ENCODE peak calls at places on chromosome 16, in four cellular contexts. H is SK-N-SH, Z is pancreas, P is K562. Q is an unnamed sample.

GRCh38 chr16:1002399-1003161 is 21.0 kb downstream of the SOX8 start:
- DNase-seq in P (peak; percentile 71), Z (no peak), H (no peak), Q (peak; percentile 9)

GRCh38 chr16:87806608-87807546 is 41.1 kb upstream of the KLHDC4 start:
- DNase-seq in P (peak; percentile 56), H (peak; percentile 86), Z (peak; percentile 70), Q (peak; percentile 61)

GRCh38 chr16:89375021-89375420 is 115.3 kb downstream of the ANKRD11 start:
- DNase-seq in H (no peak), P (no peak), Z (no peak), Q (peak; percentile 61)

GRCh38 chr16:66295761-66296546 is 70.5 kb upstream of the CDH5 start:
- DNase-seq in H (no peak), Z (peak; percentile 15), P (no peak), Q (no peak)

GRCh38 chr16:89828199-89828869 is at the start of gene SPIRE2:
- DNase-seq in P (peak; percentile 85), H (peak; percentile 95), Z (peak; percentile 87), Q (peak; percentile 64)

GRCh38 chr16:16033208-16033717 is 83.8 kb downstream of the ABCC1 start:
- DNase-seq in Z (no peak), H (no peak), P (peak; percentile 16), Q (peak; percentile 49)

GRCh38 chr16:3578610-3579551 is 1.7 kb upstream of the NLRC3 start:
- DNase-seq in P (no peak), H (no peak), Z (no peak), Q (peak; percentile 92)

GRCh38 chr16:88580371-88580770 is 10.2 kb downstream of the ZC3H18 start:
- DNase-seq in P (no peak), H (no peak), Z (no peak), Q (no peak)

GRCh38 chr16:14334366-14335105 is 263.4 kb downstream of the MRTFB start:
- DNase-seq in P (no peak), Z (no peak), H (no peak), Q (no peak)

GRCh38 chr16:27642753-27643152 is 92.8 kb downstream of the KATNIP start:
- DNase-seq in P (peak; percentile 57), H (no peak), Z (no peak), Q (peak; percentile 28)

GRCh38 chr16:22933173-22933572 is 119.2 kb downstream of the HS3ST2 start:
- DNase-seq in Z (no peak), P (no peak), H (no peak), Q (no peak)

GRCh38 chr16:56409195-56409594 is 16.1 kb downstream of the AMFR start:
- DNase-seq in P (no peak), Z (no peak), H (no peak), Q (no peak)

GRCh38 chr16:23145186-23145585 is 4.1 kb downstream of the USP31 start:
- DNase-seq in Z (no peak), H (no peak), P (no peak), Q (no peak)

GRCh38 chr16:70250748-70251650 is 741 bp downstream of the EXOSC6 start:
- DNase-seq in H (peak; percentile 76), Z (peak; percentile 71), P (peak; percentile 73), Q (peak; percentile 59)

GRCh38 chr16:371729-372521 is 1.6 kb upstream of the MRPL28 start:
- DNase-seq in Z (peak; percentile 57), H (no peak), P (no peak), Q (no peak)

GRCh38 chr16:29974291-29975133 is 844 bp downstream of the TAOK2 start:
- DNase-seq in H (peak; percentile 56), P (peak; percentile 49), Z (no peak), Q (peak; percentile 35)

GRCh38 chr16:424033-424622 is 1.3 kb upstream of the RAB11FIP3 start:
- DNase-seq in H (no peak), P (no peak), Z (no peak), Q (no peak)

GRCh38 chr16:27867122-27868110 is 196.1 kb downstream of the GSG1L start:
- DNase-seq in H (peak; percentile 92), P (peak; percentile 93), Z (no peak), Q (peak; percentile 83)

GRCh38 chr16:8885674-8886592 is 3.8 kb downstream of the LITAFD start:
- DNase-seq in H (peak; percentile 69), Z (peak; percentile 65), P (no peak), Q (no peak)

DNA sequence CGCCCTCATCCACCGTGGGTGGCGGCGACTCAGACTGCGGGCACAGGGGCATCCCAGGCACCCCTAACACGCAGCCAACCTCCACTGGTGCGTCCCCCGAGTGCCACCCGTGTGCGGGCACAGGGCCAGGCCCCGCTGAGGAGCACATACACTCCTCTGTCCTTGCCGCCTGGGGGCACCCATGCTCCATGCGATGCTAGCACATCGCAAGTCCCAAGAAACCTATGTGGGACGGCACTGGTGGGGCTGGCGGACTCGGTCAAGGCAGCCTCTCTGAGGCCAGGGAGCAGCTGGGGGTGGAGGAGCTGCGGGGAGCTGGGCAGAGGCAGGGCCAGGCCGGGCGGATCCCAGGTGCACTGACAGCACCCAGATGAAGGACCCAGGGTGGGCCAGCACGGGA is 4.0 kb downstream of the ZNF598 start:
- DNase-seq in H (no peak), P (no peak), Z (peak; percentile 65), Q (no peak)
- TF ChIP-seq CTCF in H (no peak), P (no peak), Z (no peak), Q (no peak)

GRCh38 chr16:81449241-81449640 is 4.6 kb downstream of the CMIP start:
- DNase-seq in P (no peak), H (no peak), Z (no peak), Q (no peak)

GRCh38 chr16:81446318-81447275 is 2.0 kb downstream of the CMIP start:
- DNase-seq in Z (no peak), P (peak; percentile 49), H (peak; percentile 55), Q (peak; percentile 41)

GRCh38 chr16:81447383-81448101 is 2.9 kb downstream of the CMIP start:
- DNase-seq in Z (no peak), H (no peak), P (no peak), Q (no peak)

GRCh38 chr16:81449899-81450608 is 5.4 kb downstream of the CMIP start:
- DNase-seq in H (no peak), P (no peak), Z (no peak), Q (no peak)

GRCh38 chr16:81448154-81449131 is 3.8 kb downstream of the CMIP start:
- DNase-seq in H (no peak), P (peak; percentile 64), Z (peak; percentile 74), Q (no peak)
- H3K4me3 ChIP-seq in H (no peak overlapping the region), P (peak overlapping the region; percentile 2), Z (peak overlapping the region; percentile 82), Q (no peak overlapping the region)

GRCh38 chr16:4852221-4852872 is 5.1 kb downstream of the UBN1 start:
- DNase-seq in H (no peak), P (peak; percentile 64), Z (no peak), Q (no peak)

GRCh38 chr16:4846503-4846900 is 586 bp downstream of the GLYR1 start:
- DNase-seq in H (peak; percentile 42), P (peak; percentile 65), Z (peak; percentile 76), Q (peak; percentile 78)

GRCh38 chr16:4850211-4850610 is 2.9 kb downstream of the UBN1 start:
- DNase-seq in H (peak; percentile 58), P (peak; percentile 63), Z (no peak), Q (no peak)

GRCh38 chr16:4846901-4847773 is at the start of the genes GLYR1 and UBN1:
- DNase-seq in P (peak; percentile 99), Z (peak; percentile 100), H (peak; percentile 99), Q (peak; percentile 98)

DNA sequence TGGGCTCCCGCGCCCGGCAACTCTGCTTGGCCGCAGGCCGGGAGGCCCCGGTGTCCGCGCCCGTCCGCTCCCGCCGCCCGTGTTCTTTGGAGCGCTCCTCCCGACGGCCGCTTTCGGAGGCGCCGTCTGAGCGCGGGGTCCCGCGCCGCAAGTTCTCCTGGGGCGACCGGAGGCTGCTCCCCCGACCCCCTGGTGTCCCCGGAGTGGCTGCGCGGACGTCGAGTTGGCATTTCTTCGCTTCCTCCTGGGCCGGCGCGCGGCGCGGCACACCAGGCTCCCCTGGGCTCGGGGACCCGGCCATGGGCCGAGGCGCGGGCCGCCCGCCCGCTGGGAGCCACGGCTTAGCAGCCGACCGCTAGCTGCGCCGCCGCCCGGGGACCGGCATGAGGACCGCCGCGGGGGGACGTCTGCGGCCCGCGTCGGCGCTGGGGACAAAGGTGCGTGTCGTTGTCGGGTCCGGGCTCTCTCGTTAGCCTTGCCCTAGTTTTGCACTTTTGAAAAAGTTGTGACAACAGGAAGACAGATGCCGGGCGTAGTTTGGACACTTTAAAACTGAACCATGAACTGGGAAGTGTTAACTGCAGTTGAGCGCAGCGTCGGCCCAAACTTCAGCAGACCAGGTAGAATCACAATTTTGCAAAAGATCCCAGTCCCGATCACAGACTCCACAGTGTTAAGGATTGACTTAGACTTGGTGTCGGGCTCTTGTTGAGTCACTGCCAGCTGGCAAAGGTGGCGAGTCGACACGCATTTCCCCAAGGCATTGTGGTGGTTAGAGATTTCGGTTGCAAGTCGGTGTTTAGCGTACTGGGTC is 700 bp downstream of the UBN1 start:
- DNase-seq in P (peak; percentile 51), H (peak; percentile 71), Z (peak; percentile 77), Q (no peak)
- TF ChIP-seq CTCF in P (no peak), H (no peak), Z (no peak), Q (no peak)

GRCh38 chr16:67430504-67431076 is 331 bp upstream of the HSD11B2 start:
- DNase-seq in Z (peak; percentile 79), P (no peak), H (peak; percentile 68), Q (peak; percentile 10)
- H3K4me3 ChIP-seq in Z (peak overlapping the region; percentile 57), P (peak overlapping the region; percentile 38), H (peak overlapping the region; percentile 40), Q (no peak overlapping the region)

DNA sequence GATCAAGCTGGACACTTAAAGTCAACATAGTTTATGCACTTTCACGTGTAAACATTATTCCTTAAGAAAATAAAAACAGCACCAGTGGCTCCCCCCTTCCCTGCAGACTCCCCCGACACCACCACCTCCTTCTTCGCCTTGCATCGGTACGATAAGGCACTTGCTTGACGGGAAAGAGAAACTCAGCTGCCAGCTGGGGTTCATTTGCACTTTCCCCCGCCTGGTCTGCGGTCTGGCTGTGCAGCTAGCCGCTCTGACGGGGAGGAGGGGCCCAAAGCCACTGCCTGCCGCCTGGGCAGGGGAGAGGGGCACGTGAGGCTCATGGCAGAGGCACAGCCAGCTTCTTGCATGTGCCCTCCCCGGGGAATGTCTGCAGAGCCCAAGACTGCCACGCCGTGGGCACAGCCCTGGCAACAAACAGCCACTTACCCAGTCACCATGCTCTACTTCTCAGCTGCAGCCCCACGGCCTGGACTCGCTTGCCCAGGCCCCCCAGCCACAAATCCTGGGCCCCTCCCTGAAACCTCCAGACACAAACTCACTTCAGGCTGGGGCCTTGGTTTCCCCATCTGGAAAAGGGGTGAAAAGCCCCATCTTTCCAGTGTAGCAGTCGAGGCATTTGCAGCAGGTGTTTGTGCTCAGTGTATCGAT is 16.5 kb upstream of the PRM1 start:
- DNase-seq in Z (peak; percentile 81), H (peak; percentile 87), P (peak; percentile 74), Q (peak; percentile 93)
- TF ChIP-seq CTCF in Z (peak; percentile 12), H (no peak), P (no peak), Q (peak; percentile 3)

GRCh38 chr16:85006639-85007038 is 4.7 kb downstream of the ZDHHC7 start:
- DNase-seq in Z (no peak), H (no peak), P (no peak), Q (no peak)
- H3K4me3 ChIP-seq in Z (no peak overlapping the region), H (no peak overlapping the region), P (no peak overlapping the region), Q (no peak overlapping the region)